ENCODE peak calls at places on chromosomes 3 and 15, in nine cellular contexts. O is lower lobe of right lung; K is AG10803; Y is left ventricle myocardium inferior; E is pancreas; U is lung; Q is Caco-2; R is CD4-positive, CD25-positive, alpha-beta regulatory T cell; L is A549. X is an unnamed sample.

GRCh38 chr15:73927003-73927475 is 777 bp downstream of the LOXL1 start:
- DNase-seq in O (peak), K (peak), Y (peak), E (peak), U (no peak), Q (peak), R (peak), L (no peak), X (no peak)

GRCh38 chr15:41483115-41483514 is 10.6 kb upstream of the ITPKA start:
- DNase-seq in O (no peak), K (no peak), Y (no peak), E (no peak), U (no peak), Q (no peak), R (no peak), L (no peak), X (no peak)

GRCh38 chr15:76342382-76343201 is 6.0 kb downstream of the ISL2 start:
- DNase-seq in O (no peak), K (no peak), Y (no peak), E (no peak), U (no peak), Q (no peak), R (no peak), L (no peak), X (no peak)

GRCh38 chr3:156418428-156418827 is 136.5 kb downstream of the SSR3 start:
- DNase-seq in O (no peak), K (no peak), Y (no peak), E (no peak), U (no peak), Q (no peak), R (no peak), L (no peak), X (no peak)

GRCh38 chr15:67105065-67105951 is 39.9 kb downstream of the SMAD3 start:
- DNase-seq in O (no peak), K (peak), Y (no peak), E (peak), U (peak), Q (no peak), R (no peak), L (peak), X (no peak)

GRCh38 chr15:94239474-94239873 is 8.1 kb downstream of the MCTP2 start:
- DNase-seq in O (no peak), K (no peak), Y (no peak), E (no peak), U (no peak), Q (no peak), R (no peak), L (no peak), X (no peak)

GRCh38 chr3:74267583-74268184 is 346.8 kb downstream of the CNTN3 start:
- DNase-seq in O (no peak), K (peak), Y (no peak), E (no peak), U (no peak), Q (peak), R (no peak), L (peak), X (peak)

GRCh38 chr3:131610174-131610573 is 107.4 kb upstream of the MRPL3 start:
- DNase-seq in O (no peak), K (no peak), Y (no peak), E (no peak), U (no peak), Q (no peak), R (no peak), L (no peak), X (no peak)

GRCh38 chr15:48671381-48672022 is 26.0 kb upstream of the FBN1 start:
- DNase-seq in O (no peak), K (peak), Y (peak), E (no peak), U (no peak), Q (no peak), R (no peak), L (no peak), X (no peak)

GRCh38 chr3:52403955-52404354 is 40.9 kb downstream of the SEMA3G start:
- DNase-seq in O (no peak), K (no peak), Y (peak), E (peak), U (no peak), Q (no peak), R (no peak), L (no peak), X (no peak)

GRCh38 chr3:148873928-148874326 is 8.8 kb downstream of the CPA3 start:
- DNase-seq in O (no peak), K (no peak), Y (no peak), E (no peak), U (no peak), Q (no peak), R (no peak), L (no peak), X (no peak)

GRCh38 chr3:125683067-125683844 is 88.0 kb upstream of the OSBPL11 start:
- DNase-seq in O (no peak), K (no peak), Y (peak), E (peak), U (no peak), Q (no peak), R (no peak), L (no peak), X (no peak)

GRCh38 chr3:178705925-178706324 is 169.7 kb downstream of the KCNMB2 start:
- DNase-seq in O (no peak), K (peak), Y (no peak), E (no peak), U (no peak), Q (no peak), R (no peak), L (no peak), X (peak)

GRCh38 chr3:12187448-12188327 is 29.0 kb upstream of the TIMP4 start:
- DNase-seq in O (peak), K (peak), Y (peak), E (no peak), U (no peak), Q (no peak), R (no peak), L (no peak), X (peak)

GRCh38 chr15:43879386-43880355 is 52.9 kb downstream of the WDR76 start:
- DNase-seq in O (no peak), K (no peak), Y (peak), E (no peak), U (no peak), Q (peak), R (no peak), L (no peak), X (no peak)

GRCh38 chr3:78988324-78988723 is 779.5 kb downstream of the ROBO1 start:
- DNase-seq in O (no peak), K (peak), Y (no peak), E (no peak), U (no peak), Q (peak), R (no peak), L (peak), X (no peak)

GRCh38 chr3:197031315-197032285 is 2.0 kb upstream of the MELTF start:
- DNase-seq in O (no peak), K (peak), Y (peak), E (no peak), U (peak), Q (peak), R (no peak), L (peak), X (no peak)

GRCh38 chr3:129602730-129603560 is 3.5 kb downstream of the PLXND1 start:
- DNase-seq in O (peak), K (peak), Y (peak), E (peak), U (peak), Q (no peak), R (no peak), L (peak), X (no peak)
- H3K4me3 ChIP-seq in O (peak), K (peak), Y (peak), E (no peak), U (peak), Q (no peak), R (no peak), L (peak), X (no peak)

GRCh38 chr15:98599911-98600685 is 48.2 kb upstream of the IGF1R start:
- DNase-seq in O (peak), K (peak), Y (no peak), E (peak), U (peak), Q (no peak), R (no peak), L (no peak), X (no peak)
- H3K4me3 ChIP-seq in O (peak), K (peak), Y (peak), E (no peak), U (peak), Q (no peak), R (peak), L (peak), X (no peak)

GRCh38 chr3:18349197-18349798 is 75.8 kb downstream of the SATB1 start:
- DNase-seq in O (no peak), K (no peak), Y (no peak), E (no peak), U (no peak), Q (no peak), R (no peak), L (no peak), X (no peak)

GRCh38 chr3:18346097-18346496 is 79.0 kb downstream of the SATB1 start:
- DNase-seq in O (no peak), K (no peak), Y (no peak), E (no peak), U (no peak), Q (no peak), R (no peak), L (no peak), X (no peak)

GRCh38 chr3:18345015-18345367 is 80.1 kb downstream of the SATB1 start:
- DNase-seq in O (no peak), K (no peak), Y (no peak), E (no peak), U (no peak), Q (no peak), R (no peak), L (no peak), X (no peak)

GRCh38 chr3:18343809-18344208 is 81.3 kb downstream of the SATB1 start:
- DNase-seq in O (no peak), K (no peak), Y (no peak), E (no peak), U (no peak), Q (no peak), R (no peak), L (no peak), X (no peak)

DNA sequence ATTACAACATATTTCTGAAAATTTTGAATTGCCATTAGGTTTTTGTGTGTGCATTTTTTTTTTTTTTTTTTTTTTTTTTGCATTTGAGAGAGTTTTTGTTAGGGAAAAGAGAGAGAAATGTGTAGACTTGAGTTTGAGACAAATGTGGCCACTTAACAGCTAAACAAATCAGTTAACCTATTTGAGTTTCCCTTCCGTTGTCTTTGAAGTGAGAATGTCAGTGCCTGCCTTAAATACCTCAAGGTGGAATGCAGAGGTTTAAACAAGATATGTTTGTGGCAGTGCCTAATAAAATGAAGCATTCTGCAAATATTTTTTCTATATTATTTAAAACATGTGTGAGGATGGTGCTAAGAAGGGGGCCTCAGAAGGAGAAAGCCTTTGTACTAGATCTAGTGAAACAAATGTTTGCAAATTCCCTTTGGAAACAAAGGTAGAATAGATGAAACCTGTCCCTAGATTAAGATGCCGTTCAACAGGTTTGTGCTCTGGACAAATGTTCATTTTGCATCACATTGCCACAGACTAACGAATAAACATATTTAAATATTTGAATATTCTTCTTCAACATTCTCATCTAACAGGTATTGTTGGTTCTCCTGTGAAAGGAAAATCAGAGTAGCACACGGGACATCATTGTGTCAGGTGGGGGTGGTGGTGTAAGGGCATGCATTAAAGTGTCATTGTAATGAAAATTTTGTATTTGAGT is 80.7 kb downstream of the SATB1 start:
- DNase-seq in O (no peak), K (no peak), Y (no peak), E (no peak), U (no peak), Q (peak), R (no peak), L (no peak), X (peak)
- H3K4me3 ChIP-seq in O (no peak), K (no peak), Y (no peak), E (no peak), U (no peak), Q (no peak), R (no peak), L (no peak), X (no peak)

GRCh38 chr3:71131893-71132314 is 451.6 kb downstream of the FOXP1 start:
- DNase-seq in O (no peak), K (no peak), Y (no peak), E (no peak), U (no peak), Q (no peak), R (no peak), L (no peak), X (no peak)
- H3K4me3 ChIP-seq in O (peak), K (no peak), Y (peak), E (no peak), U (no peak), Q (no peak), R (peak), L (no peak), X (no peak)